ENCODE peak calls at places on chromosomes 5 and 9, in five cellular contexts. One of them, this sample, is unnamed. For H3K4me1, the result is how much of the 10 kb centered on the place peaks cover.

GRCh38 chr5:131265318-131265803 is 1.5 kb downstream of the CDC42SE2 start:
- DNase-seq in A549: peak
- DNase-seq in PC-9: peak
- DNase-seq in Caco-2: no peak
- DNase-seq in tibial nerve: no peak
- DNase-seq in this sample: no peak

GRCh38 chr9:34508951-34509350 is 13.8 kb downstream of the ENHO start:
- DNase-seq in Caco-2: peak
- DNase-seq in PC-9: no peak
- DNase-seq in A549: no peak
- DNase-seq in tibial nerve: no peak
- DNase-seq in this sample: no peak

GRCh38 chr5:103849934-103850333 is 287.3 kb upstream of the NUDT12 start:
- DNase-seq in A549: peak
- DNase-seq in tibial nerve: no peak
- DNase-seq in PC-9: peak
- DNase-seq in Caco-2: no peak
- DNase-seq in this sample: no peak

GRCh38 chr9:121568541-121569265 is 69.1 kb upstream of the GGTA1 start:
- DNase-seq in A549: no peak
- DNase-seq in PC-9: no peak
- DNase-seq in tibial nerve: no peak
- DNase-seq in Caco-2: no peak
- DNase-seq in this sample: no peak

GRCh38 chr5:53936481-53937352 is 373.7 kb downstream of the ARL15 start:
- DNase-seq in A549: no peak
- DNase-seq in PC-9: no peak
- DNase-seq in tibial nerve: peak
- DNase-seq in Caco-2: no peak
- DNase-seq in this sample: peak

GRCh38 chr5:122756263-122756911 is 18.5 kb upstream of the SNX2 start:
- DNase-seq in Caco-2: no peak
- DNase-seq in tibial nerve: no peak
- DNase-seq in PC-9: no peak
- DNase-seq in A549: no peak
- DNase-seq in this sample: no peak

GRCh38 chr5:60649288-60649917 is 50.6 kb downstream of the DEPDC1B start:
- DNase-seq in PC-9: no peak
- DNase-seq in tibial nerve: no peak
- DNase-seq in Caco-2: no peak
- DNase-seq in A549: peak
- DNase-seq in this sample: no peak

GRCh38 chr9:126832440-126832839 is 27.6 kb downstream of the ZBTB43 start:
- DNase-seq in tibial nerve: no peak
- DNase-seq in PC-9: no peak
- DNase-seq in Caco-2: no peak
- DNase-seq in A549: no peak
- DNase-seq in this sample: no peak

GRCh38 chr9:89191004-89191403 is 12.4 kb upstream of the SHC3 start:
- DNase-seq in Caco-2: no peak
- DNase-seq in A549: no peak
- DNase-seq in tibial nerve: no peak
- DNase-seq in PC-9: no peak
- DNase-seq in this sample: no peak

GRCh38 chr5:72117281-72117680 is 10.0 kb downstream of the MAP1B start:
- DNase-seq in PC-9: no peak
- DNase-seq in tibial nerve: no peak
- DNase-seq in A549: no peak
- DNase-seq in Caco-2: no peak
- DNase-seq in this sample: no peak

GRCh38 chr9:112158629-112159228 is 16.4 kb downstream of the SUSD1 start:
- DNase-seq in A549: no peak
- DNase-seq in PC-9: no peak
- DNase-seq in Caco-2: no peak
- DNase-seq in tibial nerve: no peak
- DNase-seq in this sample: no peak

GRCh38 chr5:111360173-111360572 is 136.0 kb downstream of the CAMK4 start:
- DNase-seq in tibial nerve: no peak
- DNase-seq in PC-9: no peak
- DNase-seq in A549: no peak
- DNase-seq in Caco-2: no peak
- DNase-seq in this sample: no peak

GRCh38 chr5:172634106-172634899 is 6.8 kb upstream of the NEURL1B start:
- DNase-seq in tibial nerve: no peak
- DNase-seq in PC-9: no peak
- DNase-seq in Caco-2: no peak
- DNase-seq in A549: no peak
- DNase-seq in this sample: no peak

GRCh38 chr5:35822541-35822940 is 34.1 kb upstream of the IL7R start:
- DNase-seq in Caco-2: no peak
- DNase-seq in A549: no peak
- DNase-seq in tibial nerve: no peak
- DNase-seq in PC-9: peak
- DNase-seq in this sample: no peak

GRCh38 chr9:107286057-107286456 is 3.0 kb downstream of the RAD23B start:
- DNase-seq in PC-9: peak
- DNase-seq in A549: no peak
- DNase-seq in tibial nerve: no peak
- DNase-seq in Caco-2: peak
- DNase-seq in this sample: no peak
- H3K4me3 ChIP-seq in PC-9: peak
- H3K4me3 ChIP-seq in A549: peak
- H3K4me3 ChIP-seq in tibial nerve: peak
- H3K4me3 ChIP-seq in Caco-2: peak
- H3K4me3 ChIP-seq in this sample: peak

DNA sequence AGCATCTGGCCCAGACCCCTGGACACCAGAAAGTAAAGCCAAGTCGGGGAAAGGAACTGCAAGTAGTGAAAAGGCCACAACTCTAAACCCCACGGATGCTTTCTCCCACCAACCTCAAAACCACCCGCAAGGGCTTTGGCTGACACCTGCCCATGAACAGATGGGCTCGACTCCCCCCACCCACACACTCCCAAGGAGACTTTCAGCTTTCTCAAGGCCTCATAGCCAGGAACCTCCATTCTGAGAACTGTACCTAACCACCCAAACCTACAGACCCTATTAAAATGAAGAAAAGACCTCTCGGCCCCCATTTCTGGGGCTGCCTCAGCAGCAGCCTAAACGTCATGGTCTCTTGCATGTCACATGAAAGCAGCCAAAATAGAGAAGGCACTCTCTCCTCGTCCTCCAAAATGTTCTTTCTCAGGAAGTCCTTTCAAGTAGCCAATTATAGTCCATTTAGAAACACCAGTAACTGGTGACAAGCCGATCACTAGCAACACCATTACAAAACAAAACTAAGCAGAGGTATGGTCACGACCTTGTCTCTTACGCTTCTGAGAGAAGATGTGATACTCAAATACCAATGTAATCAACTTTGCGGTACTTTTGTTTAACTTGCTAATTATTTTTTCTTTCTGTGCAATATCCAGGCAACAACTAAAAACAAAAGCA is 2.9 kb downstream of the B4GALT1 start:
- DNase-seq in Caco-2: no peak
- DNase-seq in tibial nerve: no peak
- DNase-seq in PC-9: no peak
- DNase-seq in A549: no peak
- DNase-seq in this sample: no peak
- H3K4me1 ChIP-seq in Caco-2: half or more
- H3K4me1 ChIP-seq in tibial nerve: under half
- H3K4me1 ChIP-seq in PC-9: half or more
- H3K4me1 ChIP-seq in A549: half or more
- H3K4me1 ChIP-seq in this sample: under half

DNA sequence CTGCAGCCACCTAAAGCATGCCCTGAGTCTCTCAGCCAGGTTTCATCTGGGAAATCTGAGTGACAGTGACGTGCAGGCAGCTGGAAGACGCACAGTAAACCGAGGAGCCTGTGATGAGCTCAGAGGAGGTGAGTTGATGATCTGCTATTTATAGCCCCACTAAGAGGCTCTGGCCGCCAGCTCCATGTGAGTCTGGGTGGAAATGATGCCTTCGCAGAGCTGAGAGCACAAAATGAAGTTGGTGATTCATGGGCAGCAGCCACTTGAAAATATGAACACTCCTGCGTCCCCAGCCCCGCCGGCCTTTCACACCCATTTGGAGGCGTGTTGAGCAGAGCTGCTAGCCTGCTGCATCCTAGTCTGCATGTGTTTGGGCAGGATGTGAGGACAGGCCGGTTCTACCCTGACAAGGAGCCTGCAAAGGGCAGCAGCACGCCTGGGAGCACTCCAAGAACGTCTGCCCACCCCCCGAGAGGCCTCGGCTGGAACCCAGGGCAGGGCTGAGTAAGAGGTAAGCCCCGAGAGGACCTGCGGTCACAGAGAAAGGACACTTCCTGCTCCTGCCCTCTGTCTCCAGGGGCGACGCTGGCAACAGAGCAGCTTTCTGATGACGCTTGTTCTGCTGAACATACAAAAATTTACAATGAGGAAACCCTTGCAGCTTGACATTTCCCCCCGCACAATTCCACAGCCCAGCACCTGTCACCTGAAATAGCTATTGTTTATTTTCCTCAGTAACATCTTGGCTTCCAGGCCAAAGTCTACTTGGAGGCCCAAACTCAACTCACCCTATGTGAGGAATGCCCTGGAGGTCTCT is 25.1 kb upstream of the CDKN2AIPNL start:
- DNase-seq in tibial nerve: peak
- DNase-seq in PC-9: peak
- DNase-seq in Caco-2: peak
- DNase-seq in A549: peak
- DNase-seq in this sample: peak
- H3K4me3 ChIP-seq in tibial nerve: no peak
- H3K4me3 ChIP-seq in PC-9: peak
- H3K4me3 ChIP-seq in Caco-2: peak
- H3K4me3 ChIP-seq in A549: no peak
- H3K4me3 ChIP-seq in this sample: no peak

GRCh38 chr9:137198748-137199276 is 1.7 kb downstream of the TPRN start:
- DNase-seq in A549: no peak
- DNase-seq in PC-9: no peak
- DNase-seq in tibial nerve: no peak
- DNase-seq in Caco-2: no peak
- DNase-seq in this sample: no peak

GRCh38 chr9:137201205-137201868 is 796 bp upstream of the TPRN start:
- DNase-seq in tibial nerve: no peak
- DNase-seq in Caco-2: no peak
- DNase-seq in PC-9: no peak
- DNase-seq in A549: no peak
- DNase-seq in this sample: no peak

GRCh38 chr9:137200311-137201204 is at the start of gene TPRN:
- DNase-seq in A549: peak
- DNase-seq in tibial nerve: peak
- DNase-seq in Caco-2: peak
- DNase-seq in PC-9: peak
- DNase-seq in this sample: peak

GRCh38 chr9:137198051-137198747 is 2.3 kb downstream of the TPRN start:
- DNase-seq in Caco-2: peak
- DNase-seq in tibial nerve: no peak
- DNase-seq in PC-9: peak
- DNase-seq in A549: no peak
- DNase-seq in this sample: peak

DNA sequence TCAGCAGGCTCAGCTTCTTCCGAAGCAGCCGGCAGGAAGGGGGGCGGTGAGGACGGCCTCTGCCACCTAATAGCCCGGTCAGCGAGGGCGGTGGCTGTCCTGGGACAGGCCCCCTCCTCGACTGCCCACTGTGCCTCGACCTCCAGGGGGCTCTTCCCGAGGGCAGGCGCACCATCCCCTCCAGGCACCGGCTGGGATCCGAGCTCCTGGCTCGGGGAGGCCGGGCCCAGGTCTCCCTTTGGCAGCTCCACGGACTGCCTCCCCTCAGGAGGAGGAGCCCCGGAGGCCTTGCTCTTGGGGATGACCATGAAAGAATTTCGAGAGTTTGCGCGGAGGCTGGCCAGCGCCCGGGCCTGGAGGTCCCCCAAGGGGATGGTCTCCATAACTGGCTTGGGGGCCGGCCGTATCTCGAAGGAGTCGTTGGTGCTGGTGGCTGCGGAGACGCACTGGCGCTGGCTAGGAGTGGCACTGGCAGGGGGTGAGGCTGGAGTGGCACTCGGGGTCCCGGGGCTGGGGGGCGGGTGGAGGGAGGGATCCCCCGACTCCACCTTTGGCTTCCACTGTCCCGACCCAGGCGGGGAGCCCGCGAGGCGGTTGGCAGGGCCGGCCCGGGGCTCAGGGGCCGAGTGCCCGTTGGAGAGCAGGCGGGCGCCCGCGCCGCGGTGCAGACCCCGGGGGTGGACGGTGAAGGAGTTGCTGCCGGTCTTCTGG is 975 bp downstream of the TPRN start:
- DNase-seq in tibial nerve: no peak
- DNase-seq in A549: no peak
- DNase-seq in PC-9: no peak
- DNase-seq in Caco-2: no peak
- DNase-seq in this sample: no peak
- H3K4me1 ChIP-seq in tibial nerve: under half
- H3K4me1 ChIP-seq in A549: under half
- H3K4me1 ChIP-seq in PC-9: half or more
- H3K4me1 ChIP-seq in Caco-2: under half
- H3K4me1 ChIP-seq in this sample: half or more

DNA sequence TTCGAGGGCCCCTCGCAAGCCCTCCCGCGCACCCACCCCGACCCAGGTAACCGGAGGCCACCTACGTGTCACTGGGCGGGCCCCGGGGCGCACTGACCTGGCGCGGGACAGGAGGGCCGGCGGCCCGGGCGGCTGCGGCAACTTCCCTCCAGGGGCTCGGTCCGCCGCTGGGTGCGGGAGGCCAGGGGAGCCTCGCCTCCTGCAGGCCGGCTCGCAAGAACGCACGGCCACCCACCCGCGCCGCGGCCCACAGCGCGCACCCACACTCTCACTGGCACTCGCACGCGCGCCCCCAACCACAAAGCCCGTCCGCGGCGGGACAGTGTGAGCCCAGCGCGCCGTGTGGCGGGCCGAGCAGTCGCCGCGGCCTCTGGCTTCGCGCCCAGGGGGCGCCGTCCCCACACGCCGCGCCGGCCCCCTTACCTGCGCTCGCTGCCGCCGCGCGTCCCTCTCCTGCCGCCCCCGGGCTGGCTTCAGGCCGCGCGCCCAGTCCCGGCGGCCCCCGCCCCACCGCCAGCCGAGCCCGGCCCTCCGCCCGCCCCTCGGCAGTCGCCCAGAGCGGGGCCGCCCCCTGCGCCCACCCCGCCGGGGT is 430 bp downstream of the LPAR1 start:
- DNase-seq in PC-9: no peak
- DNase-seq in A549: no peak
- DNase-seq in tibial nerve: peak
- DNase-seq in Caco-2: peak
- DNase-seq in this sample: peak
- H3K4me3 ChIP-seq in PC-9: peak
- H3K4me3 ChIP-seq in A549: peak
- H3K4me3 ChIP-seq in tibial nerve: peak
- H3K4me3 ChIP-seq in Caco-2: peak
- H3K4me3 ChIP-seq in this sample: peak

DNA sequence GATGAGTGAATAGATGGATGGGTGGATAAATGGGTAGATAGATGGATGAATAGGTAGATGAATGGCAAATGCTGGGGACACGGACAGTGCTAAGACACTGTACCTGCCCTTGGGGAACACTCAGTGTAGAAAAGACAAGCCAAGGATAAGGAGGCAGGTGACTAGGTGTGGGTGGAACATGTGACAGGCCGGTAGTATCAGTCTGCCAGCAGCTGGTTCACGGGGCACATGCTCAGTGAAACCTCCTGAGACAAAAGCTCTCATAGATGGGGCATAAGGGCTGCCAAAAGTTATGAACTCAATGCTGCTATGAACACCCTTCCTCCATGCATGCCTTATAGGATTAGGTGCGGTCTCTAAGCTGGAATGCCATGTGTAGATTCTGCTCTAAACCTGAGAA is 71.0 kb downstream of the C5orf15 start:
- DNase-seq in Caco-2: no peak
- DNase-seq in tibial nerve: no peak
- DNase-seq in PC-9: no peak
- DNase-seq in A549: no peak
- DNase-seq in this sample: no peak
- H3K4me1 ChIP-seq in Caco-2: under half
- H3K4me1 ChIP-seq in tibial nerve: under half
- H3K4me1 ChIP-seq in PC-9: under half
- H3K4me1 ChIP-seq in A549: under half
- H3K4me1 ChIP-seq in this sample: under half